ENCODE peak calls at places on chromosomes 7 and 10, in four cellular contexts. A is stimulated activated CD8-positive, alpha-beta memory T cell treated with anti-CD3 and anti-CD28 coated beads, Interleukin-4, amount 100 ng/mL, for 4 hours; W is pulmonary artery endothelial cell; O is Calu3. L is an unnamed sample.

GRCh38 chr7:106080307-106080987 is 31.7 kb downstream of the SYPL1 start:
- DNase-seq in A (no peak), W (no peak), O (no peak), L (no peak)

GRCh38 chr10:8913720-8914119 is 859.2 kb downstream of the GATA3 start:
- DNase-seq in A (no peak), W (no peak), O (peak), L (no peak)

GRCh38 chr7:131231381-131232220 is 96.1 kb upstream of the MKLN1 start:
- DNase-seq in A (peak), W (no peak), O (no peak), L (no peak)

GRCh38 chr7:38160003-38160571 is 18.0 kb upstream of the STARD3NL start:
- DNase-seq in A (no peak), W (no peak), O (no peak), L (no peak)

GRCh38 chr7:114865564-114865963 is 56.3 kb upstream of the MDFIC start:
- DNase-seq in A (peak), W (no peak), O (peak), L (no peak)

GRCh38 chr7:44313016-44313415 is 12.4 kb downstream of the CAMK2B start:
- DNase-seq in A (no peak), W (no peak), O (no peak), L (no peak)

GRCh38 chr10:119235381-119235780 is 28.0 kb downstream of the GRK5 start:
- DNase-seq in A (no peak), W (no peak), O (no peak), L (no peak)

GRCh38 chr7:8591289-8591688 is 157.9 kb downstream of the NXPH1 start:
- DNase-seq in A (no peak), W (no peak), O (no peak), L (no peak)

GRCh38 chr7:72190166-72190565 is 222.0 kb downstream of the CALN1 start:
- DNase-seq in A (no peak), W (no peak), O (no peak), L (no peak)

GRCh38 chr10:62268027-62268398 is 631 bp downstream of the RTKN2 start:
- DNase-seq in A (no peak), W (no peak), O (peak), L (no peak)

GRCh38 chr10:115136616-115137015 is 43.5 kb downstream of the ATRNL1 start:
- DNase-seq in A (no peak), W (no peak), O (no peak), L (no peak)

GRCh38 chr10:131825150-131825907 is 75.5 kb upstream of the PPP2R2D start:
- DNase-seq in A (no peak), W (no peak), O (no peak), L (no peak)

GRCh38 chr7:116491887-116492653 is 7.5 kb upstream of the CAV2 start:
- DNase-seq in A (no peak), W (no peak), O (no peak), L (no peak)

GRCh38 chr10:73480158-73480557 is 15.7 kb downstream of the PPP3CB start:
- DNase-seq in A (no peak), W (no peak), O (no peak), L (no peak)

L was measured in glomerular endothelial cell.